ENCODE peak calls at places on chromosomes 12 and 14, in five cellular contexts. One of them, this sample, is unnamed.

GRCh38 chr12:14961466-14962155 is at the start of gene ARHGDIB:
- DNase-seq in MM.1S: peak; percentile 88
- DNase-seq in hepatocyte: no peak
- DNase-seq in progenitor cell of endocrine pancreas: no peak
- DNase-seq in IMR-90: no peak
- DNase-seq in this sample: no peak

GRCh38 chr12:104720346-104721064 is 237.6 kb downstream of the SLC41A2 start:
- DNase-seq in MM.1S: peak; percentile 47
- DNase-seq in hepatocyte: no peak
- DNase-seq in progenitor cell of endocrine pancreas: no peak
- DNase-seq in IMR-90: peak; percentile 47
- DNase-seq in this sample: no peak

GRCh38 chr14:34699873-34700621 is 14.3 kb downstream of the CFL2 start:
- DNase-seq in MM.1S: no peak
- DNase-seq in hepatocyte: peak; percentile 58
- DNase-seq in progenitor cell of endocrine pancreas: no peak
- DNase-seq in IMR-90: peak; percentile 93
- DNase-seq in this sample: no peak

GRCh38 chr14:57884175-57884574 is 18.3 kb upstream of the SLC35F4 start:
- DNase-seq in MM.1S: no peak
- DNase-seq in hepatocyte: no peak
- DNase-seq in progenitor cell of endocrine pancreas: no peak
- DNase-seq in IMR-90: no peak
- DNase-seq in this sample: no peak

GRCh38 chr14:53306267-53306721 is 153.2 kb upstream of the DDHD1 start:
- DNase-seq in MM.1S: peak; percentile 18
- DNase-seq in hepatocyte: peak; percentile 74
- DNase-seq in progenitor cell of endocrine pancreas: peak; percentile 18
- DNase-seq in IMR-90: peak; percentile 69
- DNase-seq in this sample: peak; percentile 66

GRCh38 chr14:58465425-58465824 is 37.9 kb downstream of the KIAA0586 start:
- DNase-seq in MM.1S: no peak
- DNase-seq in hepatocyte: peak; percentile 54
- DNase-seq in progenitor cell of endocrine pancreas: no peak
- DNase-seq in IMR-90: peak; percentile 70
- DNase-seq in this sample: no peak

GRCh38 chr14:59297070-59297766 is 108.8 kb downstream of the DAAM1 start:
- DNase-seq in MM.1S: peak; percentile 34
- DNase-seq in hepatocyte: no peak
- DNase-seq in progenitor cell of endocrine pancreas: no peak
- DNase-seq in IMR-90: no peak
- DNase-seq in this sample: no peak

GRCh38 chr12:103858953-103859601 is 18.0 kb upstream of the NT5DC3 start:
- DNase-seq in MM.1S: no peak
- DNase-seq in hepatocyte: peak; percentile 89
- DNase-seq in progenitor cell of endocrine pancreas: no peak
- DNase-seq in IMR-90: peak; percentile 98
- DNase-seq in this sample: no peak

GRCh38 chr14:31161274-31161673 is 46.3 kb downstream of the HECTD1 start:
- DNase-seq in MM.1S: no peak
- DNase-seq in hepatocyte: no peak
- DNase-seq in progenitor cell of endocrine pancreas: no peak
- DNase-seq in IMR-90: no peak
- DNase-seq in this sample: no peak

GRCh38 chr12:41576925-41577324 is 388.8 kb downstream of the PDZRN4 start:
- DNase-seq in MM.1S: peak; percentile 10
- DNase-seq in hepatocyte: no peak
- DNase-seq in progenitor cell of endocrine pancreas: no peak
- DNase-seq in IMR-90: no peak
- DNase-seq in this sample: no peak

GRCh38 chr12:50017653-50018052 is 7.6 kb downstream of the RACGAP1 start:
- DNase-seq in MM.1S: no peak
- DNase-seq in hepatocyte: no peak
- DNase-seq in progenitor cell of endocrine pancreas: no peak
- DNase-seq in IMR-90: peak; percentile 61
- DNase-seq in this sample: no peak

GRCh38 chr12:74483057-74483456 is 54.6 kb upstream of the ATXN7L3B start:
- DNase-seq in MM.1S: peak; percentile 27
- DNase-seq in hepatocyte: no peak
- DNase-seq in progenitor cell of endocrine pancreas: no peak
- DNase-seq in IMR-90: no peak
- DNase-seq in this sample: no peak

GRCh38 chr12:13116971-13117370 is 13.5 kb upstream of the GSG1 start:
- DNase-seq in MM.1S: no peak
- DNase-seq in hepatocyte: no peak
- DNase-seq in progenitor cell of endocrine pancreas: no peak
- DNase-seq in IMR-90: no peak
- DNase-seq in this sample: no peak
- TF ChIP-seq CTCF in MM.1S: no peak
- TF ChIP-seq CTCF in hepatocyte: no peak
- TF ChIP-seq CTCF in progenitor cell of endocrine pancreas: no peak
- TF ChIP-seq CTCF in IMR-90: no peak
- TF ChIP-seq CTCF in this sample: no peak

DNA sequence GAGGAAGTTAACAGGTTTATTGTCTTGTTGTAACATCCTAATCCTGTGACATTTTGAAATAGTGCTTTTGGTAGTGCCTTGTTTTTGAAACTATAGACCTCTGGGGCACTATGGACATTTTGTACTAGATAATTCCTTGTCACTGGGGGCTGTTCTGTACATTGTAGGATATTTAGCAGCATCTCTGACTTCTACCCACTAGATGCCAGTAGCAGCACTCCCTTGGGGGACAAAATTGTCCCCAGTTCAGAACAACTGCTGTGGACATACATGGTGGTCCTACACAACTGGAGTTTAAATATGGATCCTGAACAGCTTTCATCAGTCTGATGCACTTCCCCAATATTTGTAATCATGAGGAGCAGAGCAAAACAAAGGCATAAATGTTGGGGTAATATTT is 264.7 kb downstream of the RAD51B start:
- DNase-seq in MM.1S: no peak
- DNase-seq in hepatocyte: no peak
- DNase-seq in progenitor cell of endocrine pancreas: no peak
- DNase-seq in IMR-90: peak; percentile 45
- DNase-seq in this sample: no peak
- TF ChIP-seq CTCF in MM.1S: no peak
- TF ChIP-seq CTCF in hepatocyte: peak; percentile 37
- TF ChIP-seq CTCF in progenitor cell of endocrine pancreas: no peak
- TF ChIP-seq CTCF in IMR-90: peak; percentile 42
- TF ChIP-seq CTCF in this sample: peak; percentile 21

GRCh38 chr12:132392389-132393244 is 63.2 kb upstream of the GALNT9 start:
- DNase-seq in MM.1S: no peak
- DNase-seq in hepatocyte: no peak
- DNase-seq in progenitor cell of endocrine pancreas: no peak
- DNase-seq in IMR-90: no peak
- DNase-seq in this sample: no peak
- TF ChIP-seq CTCF in MM.1S: no peak
- TF ChIP-seq CTCF in hepatocyte: no peak
- TF ChIP-seq CTCF in progenitor cell of endocrine pancreas: no peak
- TF ChIP-seq CTCF in IMR-90: no peak
- TF ChIP-seq CTCF in this sample: no peak

DNA sequence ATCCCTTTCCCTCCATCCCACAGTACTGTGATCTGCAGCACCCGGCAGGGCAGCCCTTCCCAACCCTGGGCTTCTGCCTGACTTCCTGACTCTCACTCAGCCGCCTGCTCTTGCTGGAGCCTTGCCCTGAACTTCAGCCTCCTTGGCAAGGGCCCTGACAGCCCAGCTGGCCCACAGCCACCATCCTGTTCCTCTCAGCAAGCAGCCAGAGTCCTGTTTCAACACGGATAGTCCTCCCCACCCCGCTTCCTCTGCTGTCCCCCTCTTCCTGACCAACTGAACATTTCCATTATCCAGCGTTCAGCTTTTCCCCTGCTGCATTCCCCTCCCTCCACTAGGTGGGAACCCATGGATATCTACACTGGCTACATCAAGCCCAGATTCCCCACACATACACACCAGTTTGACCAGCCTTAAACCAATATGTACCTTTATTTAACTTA is 74.0 kb upstream of the MDM1 start:
- DNase-seq in MM.1S: no peak
- DNase-seq in hepatocyte: peak; percentile 59
- DNase-seq in progenitor cell of endocrine pancreas: no peak
- DNase-seq in IMR-90: peak; percentile 82
- DNase-seq in this sample: no peak
- TF ChIP-seq CTCF in MM.1S: no peak
- TF ChIP-seq CTCF in hepatocyte: peak; percentile 30
- TF ChIP-seq CTCF in progenitor cell of endocrine pancreas: peak; percentile 32
- TF ChIP-seq CTCF in IMR-90: peak; percentile 41
- TF ChIP-seq CTCF in this sample: no peak

GRCh38 chr12:76266797-76267196 is 81.4 kb downstream of the BBS10 start:
- DNase-seq in MM.1S: no peak
- DNase-seq in hepatocyte: peak; percentile 46
- DNase-seq in progenitor cell of endocrine pancreas: no peak
- DNase-seq in IMR-90: peak; percentile 90
- DNase-seq in this sample: no peak

GRCh38 chr12:76270657-76271358 is 77.4 kb downstream of the BBS10 start:
- DNase-seq in MM.1S: no peak
- DNase-seq in hepatocyte: no peak
- DNase-seq in progenitor cell of endocrine pancreas: no peak
- DNase-seq in IMR-90: no peak
- DNase-seq in this sample: no peak

GRCh38 chr12:76264617-76265016 is 83.6 kb downstream of the BBS10 start:
- DNase-seq in MM.1S: no peak
- DNase-seq in hepatocyte: no peak
- DNase-seq in progenitor cell of endocrine pancreas: no peak
- DNase-seq in IMR-90: peak; percentile 44
- DNase-seq in this sample: no peak

GRCh38 chr12:76268267-76268666 is 79.9 kb downstream of the BBS10 start:
- DNase-seq in MM.1S: no peak
- DNase-seq in hepatocyte: no peak
- DNase-seq in progenitor cell of endocrine pancreas: no peak
- DNase-seq in IMR-90: peak; percentile 55
- DNase-seq in this sample: no peak

DNA sequence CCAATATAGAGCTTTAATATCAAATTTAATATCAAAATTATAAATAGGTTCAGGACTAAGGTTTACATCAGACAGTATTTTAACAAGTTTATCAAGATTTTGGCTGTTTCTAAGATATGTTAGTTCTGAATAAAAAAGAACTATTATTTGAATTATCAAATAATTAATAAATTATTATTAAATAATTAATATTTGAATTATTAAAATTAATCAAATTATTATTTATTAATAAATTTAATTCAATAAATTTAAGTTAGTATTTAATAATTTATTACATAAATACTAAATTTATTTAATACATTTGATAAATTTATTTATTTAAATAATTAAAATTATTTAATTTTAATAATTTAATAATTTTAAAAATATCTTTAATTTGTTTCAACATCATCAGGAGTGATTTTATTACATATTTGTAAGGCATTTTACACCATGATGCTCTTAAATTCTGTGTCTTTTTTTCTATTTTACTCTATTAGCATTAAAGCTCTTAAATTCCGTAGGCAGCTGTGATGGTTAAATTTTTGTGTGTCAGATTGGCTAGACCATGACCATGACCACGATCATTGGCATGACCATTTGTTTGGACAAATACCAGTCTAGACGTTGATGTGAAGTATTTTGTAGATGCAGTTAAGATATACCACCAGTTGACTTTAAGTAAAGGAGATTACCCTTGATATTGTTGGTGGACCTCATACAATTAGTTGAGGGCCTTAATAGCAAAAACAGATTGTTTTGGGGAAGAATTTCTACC is 82.6 kb downstream of the BBS10 start:
- DNase-seq in MM.1S: no peak
- DNase-seq in hepatocyte: no peak
- DNase-seq in progenitor cell of endocrine pancreas: no peak
- DNase-seq in IMR-90: no peak
- DNase-seq in this sample: no peak
- TF ChIP-seq CTCF in MM.1S: no peak
- TF ChIP-seq CTCF in hepatocyte: no peak
- TF ChIP-seq CTCF in progenitor cell of endocrine pancreas: no peak
- TF ChIP-seq CTCF in IMR-90: no peak
- TF ChIP-seq CTCF in this sample: no peak

DNA sequence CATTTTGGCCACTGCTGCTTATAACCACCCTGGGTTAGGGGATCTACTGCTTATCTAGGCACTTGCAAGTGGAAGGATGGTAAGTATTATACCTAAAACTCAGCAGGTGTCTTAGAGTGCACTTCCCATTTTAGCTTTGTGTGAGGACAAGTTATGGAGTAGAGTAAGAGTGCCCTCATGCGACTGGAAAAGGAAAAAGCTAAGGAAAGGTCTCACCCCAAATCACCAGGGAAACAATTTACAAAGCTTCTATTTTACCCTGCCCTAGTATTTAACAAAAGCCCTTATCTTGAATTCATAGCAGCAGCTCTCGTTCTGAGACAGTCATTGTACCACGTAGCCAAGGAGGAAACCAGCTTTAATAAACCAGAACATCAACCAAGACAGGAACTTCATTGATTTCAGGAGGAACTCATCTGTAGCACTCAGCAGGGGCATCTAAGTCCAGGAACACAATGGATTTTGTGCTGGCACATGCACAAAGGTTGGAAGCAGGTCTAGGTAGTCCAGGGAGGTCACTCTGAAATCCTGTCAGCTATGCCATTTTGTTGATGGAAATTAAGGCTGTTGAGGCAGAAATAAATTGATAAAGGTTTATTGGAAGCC is 2.9 kb downstream of the RDH12 start:
- DNase-seq in MM.1S: peak; percentile 47
- DNase-seq in hepatocyte: peak; percentile 56
- DNase-seq in progenitor cell of endocrine pancreas: no peak
- DNase-seq in IMR-90: peak; percentile 54
- DNase-seq in this sample: no peak
- TF ChIP-seq CTCF in MM.1S: peak; percentile 52
- TF ChIP-seq CTCF in hepatocyte: peak; percentile 73
- TF ChIP-seq CTCF in progenitor cell of endocrine pancreas: peak; percentile 70
- TF ChIP-seq CTCF in IMR-90: peak; percentile 83
- TF ChIP-seq CTCF in this sample: peak; percentile 68

GRCh38 chr14:64636980-64637429 is 67.2 kb upstream of the PLEKHG3 start:
- DNase-seq in MM.1S: no peak
- DNase-seq in hepatocyte: no peak
- DNase-seq in progenitor cell of endocrine pancreas: no peak
- DNase-seq in IMR-90: no peak
- DNase-seq in this sample: no peak
- TF ChIP-seq CTCF in MM.1S: no peak
- TF ChIP-seq CTCF in hepatocyte: no peak
- TF ChIP-seq CTCF in progenitor cell of endocrine pancreas: no peak
- TF ChIP-seq CTCF in IMR-90: no peak
- TF ChIP-seq CTCF in this sample: peak; percentile 20

GRCh38 chr12:57546438-57547365 is at the start of gene DCTN2:
- DNase-seq in MM.1S: peak; percentile 96
- DNase-seq in hepatocyte: peak; percentile 97
- DNase-seq in progenitor cell of endocrine pancreas: peak; percentile 88
- DNase-seq in IMR-90: peak; percentile 96
- DNase-seq in this sample: peak; percentile 90
- TF ChIP-seq CTCF in MM.1S: peak; percentile 38
- TF ChIP-seq CTCF in hepatocyte: peak; percentile 3
- TF ChIP-seq CTCF in progenitor cell of endocrine pancreas: peak; percentile 6
- TF ChIP-seq CTCF in IMR-90: no peak
- TF ChIP-seq CTCF in this sample: no peak

GRCh38 chr12:20798561-20798960 is 11.9 kb upstream of the SLCO1B3 start:
- DNase-seq in MM.1S: peak; percentile 32
- DNase-seq in hepatocyte: peak; percentile 39
- DNase-seq in progenitor cell of endocrine pancreas: no peak
- DNase-seq in IMR-90: no peak
- DNase-seq in this sample: no peak
- TF ChIP-seq CTCF in MM.1S: peak; percentile 50
- TF ChIP-seq CTCF in hepatocyte: peak; percentile 68
- TF ChIP-seq CTCF in progenitor cell of endocrine pancreas: peak; percentile 64
- TF ChIP-seq CTCF in IMR-90: no peak
- TF ChIP-seq CTCF in this sample: no peak

This sample was measured in nephron progenitor cell.